ENCODE peak calls at places on chromosomes 11 and 22, in six cellular contexts. L is endothelial cell of umbilical vein, B is A549, K is HepG2, R is GM12878, G is K562. F is an unnamed sample.
A peak's percentile ranks its signal among the peaks of the same experiment; 100 is the strongest.

GRCh38 chr11:82999232-82999631 is 72.5 kb downstream of the RAB30 start:
- DNase-seq in L (no peak), B (no peak), K (no peak), R (no peak), G (no peak), F (no peak)

GRCh38 chr11:61645179-61645868 is 34.9 kb upstream of the DAGLA start:
- DNase-seq in L (no peak), B (no peak), K (no peak), R (no peak), G (no peak), F (peak; percentile 45)

GRCh38 chr11:32015435-32015834 is 75.4 kb upstream of the RCN1 start:
- DNase-seq in L (no peak), B (no peak), K (no peak), R (no peak), G (no peak), F (no peak)

GRCh38 chr11:86435711-86436110 is 61.0 kb downstream of the CCDC81 start:
- DNase-seq in L (no peak), B (no peak), K (no peak), R (no peak), G (no peak), F (no peak)

GRCh38 chr11:26014456-26015115 is 317.3 kb upstream of the ANO3 start:
- DNase-seq in L (no peak), B (no peak), K (no peak), R (no peak), G (no peak), F (no peak)

GRCh38 chr22:23225724-23226496 is 45.6 kb downstream of the BCR start:
- DNase-seq in L (peak; percentile 85), B (peak; percentile 36), K (no peak), R (no peak), G (peak; percentile 59), F (no peak)

GRCh38 chr11:65981101-65981740 is 19.7 kb downstream of the SART1 start:
- DNase-seq in L (no peak), B (no peak), K (no peak), R (no peak), G (no peak), F (no peak)

GRCh38 chr11:125494987-125495725 is 909 bp downstream of the FEZ1 start:
- DNase-seq in L (peak; percentile 61), B (no peak), K (no peak), R (no peak), G (no peak), F (no peak)

GRCh38 chr11:101862410-101863233 is 52.2 kb upstream of the CEP126 start:
- DNase-seq in L (peak; percentile 71), B (peak; percentile 74), K (peak; percentile 76), R (no peak), G (no peak), F (peak; percentile 31)

GRCh38 chr11:126391286-126391954 is 35.9 kb downstream of the ST3GAL4 start:
- DNase-seq in L (no peak), B (no peak), K (no peak), R (no peak), G (no peak), F (peak; percentile 76)

GRCh38 chr11:78228467-78228866 is 39.7 kb downstream of the USP35 start:
- DNase-seq in L (peak; percentile 82), B (peak; percentile 60), K (peak; percentile 65), R (peak; percentile 51), G (peak; percentile 66), F (peak; percentile 79)

GRCh38 chr11:12150831-12151382 is 40.5 kb downstream of the MICAL2 start:
- DNase-seq in L (no peak), B (no peak), K (no peak), R (no peak), G (peak; percentile 64), F (peak; percentile 72)

GRCh38 chr11:8732748-8733241 is 50.2 kb downstream of the RPL27A start:
- DNase-seq in L (peak; percentile 84), B (no peak), K (no peak), R (no peak), G (no peak), F (no peak)
- TF ChIP-seq MYC in L (no peak), B (no peak), K (no peak), R (no peak), G (no peak), F (no peak)

DNA sequence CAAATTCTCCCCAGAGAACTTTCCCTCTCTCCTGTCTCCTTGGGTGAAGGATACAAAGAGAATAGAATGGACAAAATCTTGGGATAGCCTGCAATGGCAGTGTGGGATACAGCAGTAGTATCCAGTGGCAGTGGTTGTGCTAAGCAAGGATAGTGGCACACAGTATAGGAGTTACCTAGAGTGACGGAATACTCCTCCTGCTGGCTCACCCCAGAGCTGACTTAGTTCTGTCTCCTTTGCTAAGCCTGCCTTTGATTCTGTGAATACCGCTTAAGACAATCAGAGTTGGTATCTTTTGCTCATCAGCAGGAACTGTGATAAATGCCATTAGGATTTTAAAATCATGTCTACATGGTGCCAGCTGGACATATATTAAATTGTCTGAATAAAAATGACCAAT is 404.3 kb downstream of the JRKL start:
- DNase-seq in L (no peak), B (no peak), K (no peak), R (no peak), G (no peak), F (no peak)
- TF ChIP-seq CTCF in L (no peak), B (no peak), K (peak; percentile 16), R (no peak), G (no peak), F (no peak)

GRCh38 chr22:35191412-35191811 is 65.9 kb upstream of the HMGXB4 start:
- DNase-seq in L (peak; percentile 59), B (peak; percentile 26), K (peak; percentile 23), R (no peak), G (no peak), F (no peak)
- TF ChIP-seq MYC in L (no peak), B (no peak), K (no peak), R (no peak), G (no peak), F (no peak)

DNA sequence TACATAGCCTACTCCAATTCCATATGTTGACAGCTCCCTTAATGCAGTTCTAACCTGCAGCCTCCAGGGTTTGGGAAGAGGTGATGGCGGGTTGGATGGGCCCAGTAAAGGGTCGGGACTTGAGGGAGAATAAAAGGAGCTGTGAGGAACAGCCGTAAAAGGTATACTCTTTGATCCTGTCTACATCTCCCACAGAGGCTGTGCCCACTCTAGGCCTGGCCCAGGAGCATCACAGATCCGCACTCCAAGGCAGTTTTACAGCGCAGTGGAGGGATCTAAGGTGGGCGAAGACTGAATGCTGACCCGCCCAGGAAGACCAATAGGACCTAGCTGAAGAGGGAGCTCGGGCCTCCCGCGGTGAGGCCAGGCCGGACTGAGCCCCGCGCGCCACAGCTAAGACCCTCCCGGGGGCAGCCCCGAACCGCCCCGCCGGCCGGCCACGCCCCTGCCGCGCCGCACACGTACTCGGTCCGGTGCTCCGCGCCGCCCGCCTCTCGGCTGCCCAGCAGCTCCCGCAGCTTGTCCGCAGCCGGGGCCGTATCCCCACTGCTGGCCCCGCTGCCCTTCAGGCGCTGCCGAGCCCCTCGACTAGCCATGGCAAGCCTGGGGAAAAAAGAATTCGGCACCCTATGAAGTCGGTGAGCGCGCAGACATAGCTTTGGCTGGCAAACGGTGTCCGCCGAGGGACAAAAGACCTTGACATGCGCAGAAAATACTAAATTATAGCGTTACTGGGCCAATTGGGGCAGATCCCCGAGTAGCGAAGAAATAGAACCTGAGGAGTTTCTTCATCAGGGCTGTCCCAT is at the start of gene ALG9:
- DNase-seq in L (peak; percentile 87), B (peak; percentile 82), K (peak; percentile 71), R (peak; percentile 56), G (peak; percentile 88), F (peak; percentile 90)
- TF ChIP-seq CTCF in L (peak; percentile 8), B (no peak), K (no peak), R (peak; percentile 32), G (peak; percentile 60), F (no peak)

GRCh38 chr11:121721961-121722360 is 269.2 kb upstream of the SORL1-AS1 start:
- DNase-seq in L (no peak), B (no peak), K (no peak), R (no peak), G (no peak), F (no peak)
- TF ChIP-seq MYC in L (no peak), B (no peak), K (no peak), R (no peak), G (no peak), F (no peak)

DNA sequence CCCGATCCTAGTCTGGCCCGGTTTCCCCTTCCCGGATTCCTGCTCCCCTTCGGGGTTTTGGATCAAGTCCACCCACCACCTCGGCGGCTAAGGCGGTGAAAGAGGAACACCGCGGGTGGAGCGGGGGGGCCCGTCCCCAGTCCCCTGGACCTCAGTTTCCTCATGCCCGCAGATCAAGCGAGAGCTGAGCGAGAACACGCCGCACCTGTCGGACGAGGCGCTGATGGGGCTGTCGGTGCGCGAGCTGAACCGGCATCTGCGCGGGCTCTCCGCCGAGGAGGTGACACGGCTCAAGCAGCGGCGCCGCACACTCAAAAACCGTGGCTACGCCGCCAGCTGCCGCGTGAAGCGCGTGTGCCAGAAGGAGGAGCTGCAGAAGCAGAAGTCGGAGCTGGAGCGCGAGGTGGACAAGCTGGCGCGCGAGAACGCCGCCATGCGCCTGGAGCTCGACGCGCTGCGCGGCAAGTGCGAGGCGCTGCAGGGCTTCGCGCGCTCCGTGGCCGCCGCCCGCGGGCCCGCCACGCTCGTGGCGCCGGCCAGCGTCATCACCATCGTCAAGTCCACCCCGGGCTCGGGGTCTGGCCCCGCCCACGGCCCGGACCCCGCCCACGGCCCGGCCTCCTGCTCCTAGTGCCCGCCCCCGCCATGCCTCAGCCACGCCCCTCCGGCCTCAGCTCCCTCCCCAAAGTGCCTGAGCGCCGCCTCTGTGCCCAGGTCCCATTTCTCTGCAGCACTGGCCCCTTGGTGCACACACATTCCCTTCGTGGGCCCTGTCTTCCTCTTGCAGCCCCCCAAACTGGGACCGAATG is 12.7 kb downstream of the MAFF start:
- DNase-seq in L (peak; percentile 50), B (no peak), K (no peak), R (no peak), G (peak; percentile 92), F (no peak)
- TF ChIP-seq CTCF in L (no peak), B (no peak), K (no peak), R (no peak), G (no peak), F (no peak)

GRCh38 chr11:44072757-44073658 is 6.9 kb downstream of the ACCS start:
- DNase-seq in L (no peak), B (no peak), K (no peak), R (no peak), G (no peak), F (peak; percentile 15)
- TF ChIP-seq MYC in L (no peak), B (no peak), K (no peak), R (no peak), G (no peak), F (no peak)

F was measured in NB4.